ENCODE peak calls at places on chromosome X, in four cellular contexts. One of them, this sample, is unnamed.

GRCh38 chrX:100648601-100649417 is 4.8 kb downstream of the SRPX2 start:
- DNase-seq in K562: no peak
- DNase-seq in HEK293T: no peak
- DNase-seq in GM12878: no peak
- DNase-seq in this sample: peak

GRCh38 chrX:154443479-154443910 is 446 bp upstream of the FAM50A start:
- DNase-seq in K562: no peak
- DNase-seq in HEK293T: peak
- DNase-seq in GM12878: no peak
- DNase-seq in this sample: no peak

GRCh38 chrX:34866636-34867035 is 76.0 kb upstream of the FAM47B start:
- DNase-seq in K562: no peak
- DNase-seq in HEK293T: no peak
- DNase-seq in GM12878: no peak
- DNase-seq in this sample: no peak

GRCh38 chrX:141989802-141990201 is 86.1 kb downstream of the MAGEC1 start:
- DNase-seq in K562: no peak
- DNase-seq in HEK293T: no peak
- DNase-seq in GM12878: no peak
- DNase-seq in this sample: no peak

GRCh38 chrX:2589186-2590020 is 88.6 kb upstream of the DHRSX start:
- DNase-seq in K562: no peak
- DNase-seq in HEK293T: no peak
- DNase-seq in GM12878: no peak
- DNase-seq in this sample: no peak

GRCh38 chrX:110086162-110086915 is 83.4 kb downstream of the TMEM164 start:
- DNase-seq in K562: no peak
- DNase-seq in HEK293T: no peak
- DNase-seq in GM12878: no peak
- DNase-seq in this sample: peak

GRCh38 chrX:72368796-72369195 is 63.1 kb upstream of the CITED1 start:
- DNase-seq in K562: no peak
- DNase-seq in HEK293T: no peak
- DNase-seq in GM12878: no peak
- DNase-seq in this sample: no peak

GRCh38 chrX:39972340-39972739 is 125.4 kb downstream of the BCOR start:
- DNase-seq in K562: no peak
- DNase-seq in HEK293T: no peak
- DNase-seq in GM12878: no peak
- DNase-seq in this sample: no peak

GRCh38 chrX:63012574-63012973 is 338.6 kb downstream of the SPIN4 start:
- DNase-seq in K562: no peak
- DNase-seq in HEK293T: no peak
- DNase-seq in GM12878: no peak
- DNase-seq in this sample: no peak

GRCh38 chrX:131068945-131069719 is 11.0 kb downstream of the ARHGAP36 start:
- DNase-seq in K562: peak
- DNase-seq in HEK293T: peak
- DNase-seq in GM12878: no peak
- DNase-seq in this sample: peak

GRCh38 chrX:40097492-40098263 is at the start of gene BCOR:
- DNase-seq in K562: peak
- DNase-seq in HEK293T: peak
- DNase-seq in GM12878: no peak
- DNase-seq in this sample: no peak

GRCh38 chrX:56068274-56068758 is 163.8 kb upstream of the KLF8 start:
- DNase-seq in K562: no peak
- DNase-seq in HEK293T: no peak
- DNase-seq in GM12878: no peak
- DNase-seq in this sample: no peak

GRCh38 chrX:68147848-68148247 is 285.4 kb downstream of the OPHN1 start:
- DNase-seq in K562: no peak
- DNase-seq in HEK293T: no peak
- DNase-seq in GM12878: no peak
- DNase-seq in this sample: no peak

GRCh38 chrX:53190363-53190960 is 34.5 kb downstream of the KDM5C start:
- DNase-seq in K562: peak
- DNase-seq in HEK293T: no peak
- DNase-seq in GM12878: no peak
- DNase-seq in this sample: no peak

GRCh38 chrX:37437160-37437559 is 88.0 kb downstream of the PRRG1 start:
- DNase-seq in K562: no peak
- DNase-seq in HEK293T: no peak
- DNase-seq in GM12878: no peak
- DNase-seq in this sample: no peak

DNA sequence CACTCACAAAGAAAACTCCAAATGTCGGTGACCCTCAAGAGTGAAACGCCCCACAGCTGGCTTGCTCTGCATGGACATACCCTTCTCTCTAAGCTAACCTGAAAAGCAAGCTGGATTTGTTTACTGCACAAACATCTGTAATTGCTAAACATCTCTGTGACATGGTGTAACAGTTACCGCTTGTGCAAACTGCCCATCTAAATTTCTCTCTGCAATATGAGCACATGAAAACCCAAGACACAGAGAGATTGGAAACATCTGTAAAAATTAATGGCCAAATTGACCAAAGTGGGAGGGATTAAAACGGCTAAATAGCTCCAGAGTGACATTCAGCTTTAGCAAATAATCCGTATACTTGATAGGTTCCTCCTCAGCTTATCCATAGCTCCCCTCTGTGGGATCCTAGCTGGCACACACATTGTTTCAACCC is 155.0 kb upstream of the MAP3K15 start:
- DNase-seq in K562: no peak
- DNase-seq in HEK293T: no peak
- DNase-seq in GM12878: no peak
- DNase-seq in this sample: peak
- TF ChIP-seq FOXK2 in K562: no peak
- TF ChIP-seq FOXK2 in HEK293T: no peak
- TF ChIP-seq FOXK2 in GM12878: no peak
- TF ChIP-seq FOXK2 in this sample: no peak

GRCh38 chrX:124086411-124086810 is 124.9 kb downstream of the STAG2 start:
- DNase-seq in K562: no peak
- DNase-seq in HEK293T: no peak
- DNase-seq in GM12878: no peak
- DNase-seq in this sample: no peak
- TF ChIP-seq FOXK2 in K562: no peak
- TF ChIP-seq FOXK2 in HEK293T: no peak
- TF ChIP-seq FOXK2 in GM12878: no peak
- TF ChIP-seq FOXK2 in this sample: no peak

DNA sequence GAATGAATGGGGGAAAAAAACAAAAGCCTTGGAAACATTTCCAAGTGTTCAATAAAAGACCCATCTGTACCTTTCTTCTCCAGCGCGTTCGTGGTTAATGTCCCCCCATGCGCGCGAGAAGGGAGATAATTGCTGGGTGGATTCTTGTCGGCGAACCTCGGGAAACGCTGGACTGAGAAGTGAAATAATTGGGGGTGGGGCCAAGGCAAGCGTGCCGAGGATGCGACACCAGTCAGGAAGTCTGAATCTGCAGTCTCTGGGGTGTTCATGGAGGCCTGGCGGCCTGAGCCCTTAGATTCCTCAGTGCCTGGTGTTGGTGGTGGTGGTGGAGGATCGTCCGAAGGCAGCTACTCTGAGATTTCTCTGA is 5.3 kb upstream of the ARX start:
- DNase-seq in K562: no peak
- DNase-seq in HEK293T: peak
- DNase-seq in GM12878: no peak
- DNase-seq in this sample: no peak
- TF ChIP-seq FOXK2 in K562: no peak
- TF ChIP-seq FOXK2 in HEK293T: no peak
- TF ChIP-seq FOXK2 in GM12878: no peak
- TF ChIP-seq FOXK2 in this sample: no peak

GRCh38 chrX:11540532-11541377 is 125.0 kb downstream of the ARHGAP6 start:
- DNase-seq in K562: no peak
- DNase-seq in HEK293T: no peak
- DNase-seq in GM12878: peak
- DNase-seq in this sample: no peak
- TF ChIP-seq FOXK2 in K562: no peak
- TF ChIP-seq FOXK2 in HEK293T: no peak
- TF ChIP-seq FOXK2 in GM12878: no peak
- TF ChIP-seq FOXK2 in this sample: no peak

This sample was measured in HepG2.